ENCODE peak calls at places on chromosomes 7 and 10, in seven cellular contexts. D is heart right ventricle, I is H54, V is NCI-H774, R is HS-5, K is germinal center, Q is left ventricle myocardium inferior. Z is an unnamed sample.

GRCh38 chr10:92074126-92074887 is 150.7 kb downstream of the BTAF1 start:
- DNase-seq in K (peak; percentile 16), V (no peak), D (no peak), I (no peak), Q (no peak), R (no peak), Z (no peak)

GRCh38 chr7:30468791-30469190 is 9.8 kb downstream of the NOD1 start:
- DNase-seq in R (no peak), V (no peak), K (no peak), D (no peak), I (no peak), Q (no peak), Z (no peak)

GRCh38 chr7:138665669-138666140 is 35.5 kb downstream of the SVOPL start:
- DNase-seq in Q (no peak), D (no peak), K (no peak), R (no peak), I (no peak), V (no peak), Z (no peak)

GRCh38 chr10:72175166-72175565 is 40.6 kb upstream of the ANAPC16 start:
- DNase-seq in D (no peak), I (no peak), V (no peak), K (no peak), Q (no peak), R (peak; percentile 24), Z (no peak)

GRCh38 chr10:6737080-6737641 is 157.1 kb upstream of the PRKCQ start:
- DNase-seq in D (peak; percentile 38), R (no peak), I (peak; percentile 53), K (no peak), Q (no peak), V (no peak), Z (no peak)

GRCh38 chr7:159084069-159084801 is 60.4 kb downstream of the VIPR2 start:
- DNase-seq in K (no peak), R (no peak), I (no peak), Q (peak; percentile 76), V (no peak), D (no peak), Z (peak; percentile 12)

GRCh38 chr10:47152861-47153349 is 147.1 kb upstream of the GDF10 start:
- DNase-seq in V (no peak), K (no peak), I (peak; percentile 33), R (peak; percentile 11), Q (no peak), D (no peak), Z (peak; percentile 14)

GRCh38 chr10:20668985-20669384 is 228.1 kb downstream of the NEBL start:
- DNase-seq in R (no peak), I (no peak), K (no peak), V (no peak), Q (no peak), D (no peak), Z (no peak)

GRCh38 chr10:86291616-86292340 is 74.8 kb downstream of the GRID1 start:
- DNase-seq in D (no peak), K (no peak), V (no peak), R (no peak), Q (no peak), I (no peak), Z (no peak)

GRCh38 chr10:124106241-124106905 is 13.0 kb upstream of the CHST15 start:
- DNase-seq in K (peak; percentile 69), D (peak; percentile 54), V (no peak), I (peak; percentile 38), Q (no peak), R (no peak), Z (no peak)

GRCh38 chr10:13750299-13751190 is 163.8 kb downstream of the PRPF18 start:
- DNase-seq in I (no peak), D (no peak), K (no peak), V (no peak), R (no peak), Q (no peak), Z (no peak)

GRCh38 chr7:116552616-116553015 is 27.8 kb downstream of the CAV1 start:
- DNase-seq in D (no peak), I (no peak), Q (no peak), R (no peak), V (no peak), K (no peak), Z (no peak)

GRCh38 chr7:2723138-2723850 is 35.3 kb downstream of the AMZ1 start:
- DNase-seq in R (no peak), Q (peak; percentile 6), V (no peak), K (no peak), D (no peak), I (no peak), Z (no peak)

GRCh38 chr10:13743101-13743693 is 156.4 kb downstream of the PRPF18 start:
- DNase-seq in D (peak; percentile 49), I (no peak), R (no peak), V (no peak), K (no peak), Q (no peak), Z (peak; percentile 7)

GRCh38 chr10:22606164-22606614 is 108.2 kb downstream of the PIP4K2A start:
- DNase-seq in D (no peak), I (no peak), R (no peak), Q (no peak), V (no peak), K (peak; percentile 58), Z (peak; percentile 45)

GRCh38 chr10:119383174-119383856 is 159.2 kb downstream of the RGS10 start:
- DNase-seq in R (no peak), Q (no peak), K (no peak), V (no peak), I (no peak), D (no peak), Z (no peak)

GRCh38 chr7:99275496-99275895 is 2.9 kb downstream of the MYH16 start:
- DNase-seq in K (no peak), D (no peak), I (no peak), V (no peak), Q (no peak), R (no peak), Z (no peak)

GRCh38 chr7:45663167-45663921 is 89.2 kb downstream of the ADCY1 start:
- DNase-seq in I (peak; percentile 72), R (no peak), Q (peak; percentile 32), K (peak; percentile 25), V (no peak), D (peak; percentile 18), Z (peak; percentile 37)

GRCh38 chr10:31299119-31299518 is 19.9 kb upstream of the ZEB1 start:
- DNase-seq in I (no peak), R (no peak), K (no peak), V (peak; percentile 50), D (no peak), Q (no peak), Z (peak; percentile 41)

GRCh38 chr7:7214398-7215347 is 32.3 kb downstream of the C1GALT1 start:
- DNase-seq in Q (no peak), R (no peak), V (no peak), K (no peak), I (no peak), D (no peak), Z (no peak)

GRCh38 chr10:778626-779330 is 89.3 kb upstream of the DIP2C start:
- DNase-seq in Q (no peak), R (no peak), I (no peak), D (no peak), V (no peak), K (no peak), Z (no peak)

GRCh38 chr10:57699944-57700343 is 567.8 kb downstream of the IPMK start:
- DNase-seq in D (no peak), K (no peak), Q (no peak), I (no peak), R (no peak), V (no peak), Z (no peak)

GRCh38 chr7:158325530-158326381 is 261.9 kb downstream of the PTPRN2 start:
- DNase-seq in R (no peak), I (no peak), D (no peak), K (no peak), V (peak; percentile 91), Q (no peak), Z (no peak)

GRCh38 chr7:38880454-38880853 is 28.5 kb downstream of the VPS41 start:
- DNase-seq in K (no peak), Q (no peak), I (no peak), R (no peak), V (no peak), D (no peak), Z (no peak)

GRCh38 chr7:45609180-45609579 is 35.0 kb downstream of the ADCY1 start:
- DNase-seq in K (no peak), D (no peak), Q (no peak), R (no peak), V (no peak), I (no peak), Z (no peak)

GRCh38 chr7:126185959-126186580 is 1066.7 kb downstream of the GRM8 start:
- DNase-seq in K (no peak), R (no peak), V (no peak), D (no peak), Q (no peak), I (no peak), Z (no peak)

GRCh38 chr10:98602224-98602623 is 155.5 kb upstream of the HPS1 start:
- DNase-seq in R (no peak), Q (no peak), V (no peak), D (no peak), K (no peak), I (no peak), Z (no peak)

GRCh38 chr7:151752816-151753600 is 123.9 kb downstream of the PRKAG2 start:
- DNase-seq in R (no peak), K (no peak), D (no peak), V (no peak), I (no peak), Q (no peak), Z (no peak)

GRCh38 chr7:97959046-97959445 is 30.9 kb downstream of the OCM2 start:
- DNase-seq in V (no peak), K (no peak), R (no peak), I (no peak), Q (no peak), D (no peak), Z (no peak)

GRCh38 chr10:109624939-109625338 is 298.4 kb downstream of the XPNPEP1 start:
- DNase-seq in Q (no peak), I (no peak), K (no peak), R (no peak), D (no peak), V (no peak), Z (no peak)

GRCh38 chr10:14540062-14540461 is 209.3 kb upstream of the FRMD4A start:
- DNase-seq in I (no peak), R (no peak), D (no peak), K (no peak), V (no peak), Q (no peak), Z (no peak)

GRCh38 chr7:115910541-115911164 is 119.9 kb downstream of the TFEC start:
- DNase-seq in V (peak; percentile 55), R (no peak), K (peak; percentile 1), Q (no peak), I (no peak), D (no peak), Z (no peak)

Z was measured in activated naive CD4-positive, alpha-beta T cell treated with anti-CD3 and anti-CD28 coated beads for 36 hours.